ENCODE peak calls at places on chromosomes 4 and X, in five cellular contexts. O, R, Y, A and Z are unnamed samples.

GRCh38 chrX:128460835-128461234 is 408.6 kb upstream of the ACTRT1 start:
- DNase-seq in O (no peak), R (no peak), Y (peak), A (no peak), Z (no peak)

GRCh38 chrX:51420610-51421009 is 75.8 kb downstream of the NUDT11 start:
- DNase-seq in O (no peak), R (peak), Y (peak), A (peak), Z (peak)

GRCh38 chrX:74422029-74422352 is 698 bp downstream of the SLC16A2 start:
- DNase-seq in O (no peak), R (no peak), Y (peak), A (no peak), Z (no peak)

GRCh38 chrX:44080083-44080482 is 106.9 kb upstream of the NDP start:
- DNase-seq in O (no peak), R (no peak), Y (no peak), A (no peak), Z (no peak)

GRCh38 chr4:113825272-113825671 is 63.7 kb upstream of the CAMK2D start:
- DNase-seq in O (peak), R (no peak), Y (no peak), A (no peak), Z (peak)

GRCh38 chrX:21989415-21989814 is 42.7 kb upstream of the PHEX start:
- DNase-seq in O (peak), R (no peak), Y (no peak), A (no peak), Z (peak)

GRCh38 chr4:122542411-122543236 is 78.2 kb downstream of the IL21 start:
- DNase-seq in O (peak), R (no peak), Y (no peak), A (no peak), Z (no peak)

GRCh38 chr4:61246003-61246402 is 45.9 kb downstream of the ADGRL3 start:
- DNase-seq in O (no peak), R (no peak), Y (no peak), A (no peak), Z (no peak)

GRCh38 chrX:9997524-9997923 is 30.4 kb downstream of the CLDN34 start:
- DNase-seq in O (peak), R (no peak), Y (no peak), A (no peak), Z (no peak)

GRCh38 chrX:331772-332495 is 13.3 kb upstream of the GTPBP6 start:
- DNase-seq in O (no peak), R (no peak), Y (no peak), A (no peak), Z (no peak)

GRCh38 chr4:174210354-174210753 is 73.1 kb downstream of the FBXO8 start:
- DNase-seq in O (no peak), R (no peak), Y (no peak), A (no peak), Z (no peak)

GRCh38 chrX:26958261-26958660 is 504.9 kb downstream of the PPP4R3C start:
- DNase-seq in O (no peak), R (no peak), Y (no peak), A (no peak), Z (no peak)

GRCh38 chrX:100600769-100601168 is 16.0 kb downstream of the TNMD start:
- DNase-seq in O (no peak), R (no peak), Y (no peak), A (no peak), Z (no peak)

GRCh38 chrX:65690057-65690855 is 22.8 kb downstream of the MSN start:
- DNase-seq in O (no peak), R (no peak), Y (no peak), A (no peak), Z (no peak)

GRCh38 chr4:13322681-13323101 is 161.4 kb downstream of the RAB28 start:
- DNase-seq in O (no peak), R (no peak), Y (no peak), A (no peak), Z (no peak)

GRCh38 chrX:54076903-54077302 is 32.6 kb upstream of the PHF8 start:
- DNase-seq in O (no peak), R (no peak), Y (no peak), A (no peak), Z (no peak)

GRCh38 chr4:108783666-108784463 is 21.0 kb upstream of the ETNPPL start:
- DNase-seq in O (no peak), R (peak), Y (no peak), A (peak), Z (no peak)

DNA sequence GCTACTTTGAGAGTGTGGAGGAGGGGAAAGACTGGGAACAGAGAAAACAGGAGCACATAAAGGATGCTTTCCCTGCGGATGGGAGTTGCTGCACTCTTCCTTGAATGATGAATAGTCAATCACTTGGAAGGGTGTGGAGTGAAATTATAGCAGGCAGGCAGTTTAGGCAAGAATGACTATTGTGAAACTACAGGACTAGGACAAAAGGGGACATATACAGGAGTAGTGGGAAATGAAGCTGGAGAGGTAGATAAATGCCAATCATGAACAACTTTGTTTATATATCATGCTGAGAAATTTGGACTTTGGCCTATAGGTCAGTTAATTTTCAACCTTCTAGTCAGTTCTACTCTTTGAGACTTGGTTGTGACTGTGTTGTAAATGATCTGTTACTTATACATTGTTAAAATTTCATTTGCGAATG is 76.9 kb downstream of the PAQR3 start:
- DNase-seq in O (peak), R (peak), Y (no peak), A (no peak), Z (no peak)
- TF ChIP-seq GABPA in O (no peak), R (no peak), Y (no peak), A (no peak), Z (no peak)

DNA sequence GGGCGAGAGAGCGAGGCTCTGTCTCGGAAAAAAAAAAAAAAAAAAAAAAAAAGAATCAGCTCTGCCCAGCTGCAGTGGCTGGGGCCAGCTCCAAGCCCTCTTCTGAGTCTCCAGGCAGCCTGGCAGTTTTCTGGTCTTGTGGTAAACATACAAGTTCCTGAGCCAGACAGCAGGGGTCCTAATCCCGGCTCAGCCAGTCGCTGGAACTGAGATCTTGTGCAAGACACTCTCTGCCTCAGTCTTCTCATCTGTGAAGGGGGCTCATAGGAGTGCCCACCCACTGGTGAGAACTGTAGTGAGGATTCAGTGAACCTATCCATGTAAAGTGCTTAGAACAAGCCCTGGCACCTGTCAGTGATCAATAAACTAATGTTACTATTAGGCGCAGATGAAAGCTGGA is 41.8 kb downstream of the C4orf50 start:
- DNase-seq in O (no peak), R (no peak), Y (no peak), A (no peak), Z (no peak)
- TF ChIP-seq REST in O (no peak), R (no peak), Y (no peak), A (no peak), Z (no peak)

GRCh38 chr4:46390353-46391058 is 578 bp upstream of the GABRA2 start:
- DNase-seq in O (no peak), R (no peak), Y (no peak), A (no peak), Z (no peak)
- TF ChIP-seq GABPA in O (no peak), R (no peak), Y (no peak), A (no peak), Z (no peak)

DNA sequence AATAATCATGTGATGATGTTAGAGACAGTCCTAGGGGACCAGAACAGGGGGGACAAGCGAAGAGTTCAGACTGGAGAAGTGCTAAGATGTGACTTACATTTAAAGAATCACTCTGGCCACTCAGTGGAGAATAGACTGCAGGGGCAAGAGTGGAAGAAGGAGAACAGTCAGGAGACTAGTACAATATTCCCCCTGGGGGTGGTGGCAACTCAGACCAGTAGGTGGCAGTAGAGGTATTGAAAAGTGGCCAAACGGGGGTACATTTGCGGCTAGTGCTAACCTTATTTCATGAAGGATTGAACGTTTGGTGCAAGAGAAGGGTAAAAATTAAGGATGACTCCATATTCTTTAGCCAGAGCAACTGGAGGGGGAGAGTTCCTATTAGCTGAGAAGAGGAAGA is 2.7 kb upstream of the BMX start:
- DNase-seq in O (no peak), R (peak), Y (peak), A (peak), Z (peak)
- TF ChIP-seq REST in O (no peak), R (no peak), Y (no peak), A (no peak), Z (no peak)

DNA sequence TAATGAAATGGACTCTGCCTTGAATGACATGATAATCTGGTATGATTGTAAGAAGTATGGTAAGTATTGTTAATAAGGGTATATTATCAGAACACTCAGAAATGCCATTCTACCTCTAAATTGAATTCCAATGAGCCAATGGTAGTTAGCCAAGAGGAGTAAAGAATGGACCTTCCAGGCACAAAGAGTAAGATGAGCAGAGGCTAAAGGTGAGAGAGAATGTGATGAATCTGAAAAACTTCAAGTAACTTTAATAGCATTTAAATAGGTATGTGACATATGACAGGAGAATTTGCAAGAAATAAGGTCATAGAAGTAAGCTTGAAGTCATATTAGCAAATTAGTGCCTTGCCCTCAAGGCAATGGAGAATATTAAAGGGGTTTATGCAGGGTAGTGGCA is 152.4 kb downstream of the BANK1 start:
- DNase-seq in O (no peak), R (no peak), Y (no peak), A (no peak), Z (no peak)
- TF ChIP-seq GABPA in O (no peak), R (no peak), Y (no peak), A (no peak), Z (no peak)

GRCh38 chr4:139815646-139816601 is 150.3 kb downstream of the MGST2 start:
- DNase-seq in O (no peak), R (no peak), Y (no peak), A (peak), Z (no peak)
- TF ChIP-seq REST in O (no peak), R (no peak), Y (peak), A (no peak), Z (no peak)

DNA sequence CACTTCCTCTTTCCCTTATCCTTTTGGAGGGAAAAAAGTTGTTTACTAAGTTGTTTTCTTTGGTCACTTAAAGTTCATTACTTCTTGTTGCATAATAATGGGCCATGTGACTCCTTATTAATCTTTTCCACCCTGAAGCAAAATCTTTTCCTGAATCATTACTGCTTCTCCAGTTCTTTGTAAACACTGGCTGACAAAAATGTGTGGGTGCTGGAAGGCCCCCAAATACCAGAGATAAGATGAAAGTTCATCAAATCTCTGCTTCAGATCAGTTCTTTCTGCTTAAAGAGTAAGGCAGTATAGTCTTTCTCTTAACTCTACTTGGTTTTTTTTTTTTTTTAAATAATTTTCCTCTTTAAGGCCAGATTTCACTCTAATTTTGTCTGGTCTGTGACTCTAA is 108.8 kb upstream of the NHS start:
- DNase-seq in O (no peak), R (no peak), Y (no peak), A (no peak), Z (no peak)
- TF ChIP-seq GABPA in O (no peak), R (no peak), Y (no peak), A (no peak), Z (no peak)

DNA sequence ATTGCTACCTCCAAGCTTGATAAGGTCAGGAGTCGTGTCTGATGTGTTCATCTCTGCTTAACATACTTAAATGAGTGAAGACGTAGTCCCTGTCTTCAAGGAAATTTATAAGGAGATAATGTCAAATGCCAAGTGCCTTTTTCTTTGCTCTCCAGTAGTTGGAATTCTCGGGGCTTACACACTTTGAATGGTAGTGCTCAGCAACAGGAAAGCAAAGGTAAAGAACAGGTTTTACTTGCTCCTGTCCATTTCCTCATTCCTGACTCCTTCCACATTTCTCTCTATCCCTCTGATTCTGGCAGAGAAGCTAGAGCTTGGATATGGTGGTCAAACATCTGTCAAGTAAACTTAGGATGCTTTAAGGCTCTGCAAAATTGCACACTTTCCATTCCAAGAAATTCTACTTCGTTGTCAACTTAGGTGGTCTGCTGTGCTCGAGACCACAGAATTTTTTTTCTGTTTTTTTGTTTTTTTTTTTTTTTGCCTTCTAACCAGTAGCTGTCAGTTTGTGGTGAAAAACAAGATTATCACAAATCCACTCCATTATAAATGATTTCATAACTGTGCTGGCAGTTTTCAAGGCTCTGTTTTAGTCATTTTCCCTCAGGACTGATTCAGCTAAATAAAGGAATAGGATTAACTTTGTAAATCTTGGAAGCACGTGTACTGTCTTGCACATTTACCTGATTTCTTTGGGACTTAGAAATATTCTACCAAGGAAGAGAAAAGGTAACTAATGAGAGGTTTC is 180.8 kb upstream of the ANXA3 start:
- DNase-seq in O (no peak), R (no peak), Y (no peak), A (no peak), Z (no peak)
- TF ChIP-seq REST in O (no peak), R (no peak), Y (no peak), A (no peak), Z (no peak)